ENCODE peak calls at places on chromosome 15, in ten cellular contexts. O is neuronal stem cell, T is stomach, P is esophagus squamous epithelium, C is dorsolateral prefrontal cortex, N is heart right ventricle, J is fibroblast of pulmonary artery, M is right lobe of liver, U is tibial artery, Z is neural progenitor cell. L is an unnamed sample.
A peak's percentile ranks its signal among the peaks of the same experiment; 100 is the strongest.

GRCh38 chr15:21261965-21262850 is 178.1 kb downstream of the POTEB3 start:
- DNase-seq in O (no peak), T (no peak), P (no peak), C (peak; percentile 49), N (peak; percentile 18), J (no peak), M (peak; percentile 28), U (no peak), Z (no peak), L (no peak)

GRCh38 chr15:29056839-29057450 is 171.2 kb downstream of the APBA2 start:
- DNase-seq in O (no peak), T (no peak), P (no peak), C (no peak), N (no peak), J (no peak), M (no peak), U (no peak), Z (no peak), L (no peak)

GRCh38 chr15:60799885-60800728 is 321.2 kb upstream of the ICE2 start:
- DNase-seq in O (no peak), T (no peak), P (no peak), C (no peak), N (no peak), J (no peak), M (no peak), U (no peak), Z (no peak), L (no peak)

GRCh38 chr15:37931321-37931720 is 3.1 kb upstream of the TMCO5A start:
- DNase-seq in O (no peak), T (no peak), P (no peak), C (no peak), N (no peak), J (peak; percentile 16), M (no peak), U (no peak), Z (no peak), L (no peak)

GRCh38 chr15:51536965-51537574 is 85.5 kb downstream of the DMXL2 start:
- DNase-seq in O (no peak), T (no peak), P (no peak), C (no peak), N (no peak), J (peak; percentile 59), M (no peak), U (no peak), Z (peak; percentile 8), L (peak; percentile 11)

GRCh38 chr15:67611803-67612369 is 69.4 kb downstream of the MAP2K5 start:
- DNase-seq in O (no peak), T (no peak), P (no peak), C (no peak), N (no peak), J (peak; percentile 52), M (no peak), U (no peak), Z (no peak), L (no peak)

GRCh38 chr15:42286445-42287029 is 13.3 kb upstream of the TMEM87A start:
- DNase-seq in O (no peak), T (no peak), P (no peak), C (no peak), N (no peak), J (peak; percentile 26), M (no peak), U (no peak), Z (no peak), L (no peak)

GRCh38 chr15:33311312-33311971 is 675 bp downstream of the RYR3 start:
- DNase-seq in O (peak; percentile 30), T (no peak), P (no peak), C (no peak), N (no peak), J (no peak), M (no peak), U (no peak), Z (peak; percentile 67), L (no peak)

GRCh38 chr15:72285927-72286516 is 13.7 kb upstream of the PARP6 start:
- DNase-seq in O (no peak), T (peak; percentile 72), P (no peak), C (no peak), N (peak; percentile 44), J (peak; percentile 54), M (peak; percentile 68), U (no peak), Z (peak; percentile 69), L (no peak)

GRCh38 chr15:98946301-98947255 is 61.0 kb downstream of the PGPEP1L start:
- DNase-seq in O (no peak), T (no peak), P (no peak), C (no peak), N (peak; percentile 60), J (no peak), M (peak; percentile 54), U (peak; percentile 70), Z (no peak), L (no peak)

GRCh38 chr15:90413411-90414379 is 25.7 kb downstream of the IQGAP1 start:
- DNase-seq in O (no peak), T (no peak), P (no peak), C (no peak), N (no peak), J (peak; percentile 72), M (no peak), U (no peak), Z (no peak), L (no peak)

GRCh38 chr15:69031013-69032001 is 16.8 kb downstream of the NOX5 start:
- DNase-seq in O (peak; percentile 30), T (peak; percentile 41), P (no peak), C (no peak), N (peak; percentile 52), J (peak; percentile 36), M (peak; percentile 48), U (no peak), Z (peak; percentile 82), L (no peak)

GRCh38 chr15:96330450-96331140 is at the start of gene NR2F2:
- DNase-seq in O (peak; percentile 98), T (peak; percentile 98), P (peak; percentile 47), C (no peak), N (peak; percentile 94), J (peak; percentile 99), M (peak; percentile 97), U (peak; percentile 98), Z (peak; percentile 100), L (peak; percentile 95)

GRCh38 chr15:85667491-85668424 is 127.0 kb downstream of the KLHL25 start:
- DNase-seq in O (no peak), T (no peak), P (no peak), C (no peak), N (no peak), J (peak; percentile 99), M (no peak), U (peak; percentile 67), Z (no peak), L (peak; percentile 95)

GRCh38 chr15:98647026-98647773 is 1.1 kb upstream of the IGF1R start:
- DNase-seq in O (peak; percentile 88), T (peak; percentile 66), P (no peak), C (no peak), N (peak; percentile 74), J (peak; percentile 53), M (peak; percentile 68), U (no peak), Z (peak; percentile 95), L (no peak)

GRCh38 chr15:43218908-43219706 is 1.7 kb downstream of the EPB42 start:
- DNase-seq in O (peak; percentile 44), T (no peak), P (no peak), C (no peak), N (no peak), J (peak; percentile 19), M (no peak), U (no peak), Z (peak; percentile 86), L (no peak)

GRCh38 chr15:91136386-91136923 is 36.4 kb downstream of the SV2B start:
- DNase-seq in O (no peak), T (no peak), P (no peak), C (no peak), N (no peak), J (no peak), M (no peak), U (no peak), Z (no peak), L (no peak)

DNA sequence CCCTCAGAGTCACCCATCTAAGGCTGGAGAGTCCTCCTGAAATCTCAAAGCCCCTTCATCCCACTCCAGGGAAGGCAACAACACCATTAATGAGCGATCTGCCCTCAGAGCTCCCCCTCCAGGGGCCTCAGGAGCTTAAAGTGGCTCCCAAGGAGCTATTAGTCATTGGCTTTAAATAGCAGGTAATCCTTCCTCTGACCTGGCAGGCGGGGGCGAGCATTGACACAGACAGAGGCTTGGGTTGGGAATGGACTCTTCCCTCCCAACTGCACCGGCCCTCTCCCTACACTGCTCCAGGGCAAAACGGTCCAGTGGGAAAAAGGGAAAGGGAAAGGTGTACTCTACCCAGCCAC is 1.4 kb downstream of the MFGE8 start:
- DNase-seq in O (no peak), T (no peak), P (no peak), C (no peak), N (peak; percentile 52), J (no peak), M (no peak), U (no peak), Z (peak; percentile 68), L (no peak)
- H3K4me3 ChIP-seq in O (peak overlapping the region; percentile 73), T (peak overlapping the region; percentile 54), P (peak overlapping the region; percentile 72), C (peak overlapping the region; percentile 79), N (peak overlapping the region; percentile 71), J (peak overlapping the region; percentile 88), M (no peak overlapping the region), U (peak overlapping the region; percentile 80), Z (peak overlapping the region; percentile 68), L (peak overlapping the region; percentile 74)

DNA sequence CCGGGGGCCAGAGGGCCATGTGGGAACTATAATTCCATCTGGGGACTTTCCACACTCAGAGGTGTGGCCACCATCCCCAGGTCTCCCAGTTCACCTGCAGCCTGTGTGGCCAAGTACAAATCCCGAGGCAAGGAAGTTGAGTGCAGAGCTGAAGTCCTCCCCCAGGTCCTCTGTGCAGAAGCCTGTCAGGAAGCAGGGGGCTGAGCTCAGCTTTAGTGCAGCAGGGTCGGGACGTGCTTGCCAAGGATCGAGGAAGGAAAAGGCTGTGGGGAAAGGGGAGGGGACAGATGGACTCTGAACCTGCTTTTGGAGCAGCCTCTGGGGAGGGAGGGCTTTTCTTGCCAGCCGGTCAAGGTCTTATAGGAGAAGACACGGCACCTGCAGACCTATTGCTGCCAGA is 67.7 kb downstream of the CHRNA7 start:
- DNase-seq in O (no peak), T (no peak), P (no peak), C (no peak), N (no peak), J (no peak), M (no peak), U (no peak), Z (no peak), L (no peak)
- H3K4me3 ChIP-seq in O (no peak overlapping the region), T (no peak overlapping the region), P (no peak overlapping the region), C (no peak overlapping the region), N (no peak overlapping the region), J (no peak overlapping the region), M (no peak overlapping the region), U (no peak overlapping the region), Z (no peak overlapping the region), L (no peak overlapping the region)

DNA sequence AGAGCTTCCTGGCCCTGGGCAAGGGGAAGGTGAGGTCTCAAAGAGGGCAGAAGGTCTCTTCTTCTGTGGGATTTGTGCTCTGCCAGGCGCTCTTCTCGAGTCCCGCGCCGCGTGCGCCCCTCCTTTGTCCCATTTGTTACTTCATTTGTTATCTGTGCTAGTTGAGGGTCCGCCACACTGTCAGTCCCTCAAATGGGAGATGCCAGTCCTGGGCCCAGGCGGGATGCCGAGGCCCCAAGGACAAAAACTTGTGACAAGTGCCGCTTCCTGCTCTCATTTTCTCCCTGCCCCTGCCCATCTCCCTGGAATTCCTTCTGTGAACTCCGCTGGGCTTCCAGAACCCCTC is 1.5 kb downstream of the ST8SIA2 start:
- DNase-seq in O (no peak), T (no peak), P (no peak), C (no peak), N (no peak), J (no peak), M (no peak), U (no peak), Z (peak; percentile 31), L (no peak)
- H3K4me3 ChIP-seq in O (peak overlapping the region; percentile 77), T (no peak overlapping the region), P (no peak overlapping the region), C (peak overlapping the region; percentile 54), N (peak overlapping the region; percentile 64), J (no peak overlapping the region), M (no peak overlapping the region), U (no peak overlapping the region), Z (peak overlapping the region; percentile 88), L (peak overlapping the region; percentile 64)

GRCh38 chr15:79897701-79898113 is 893 bp upstream of the MTHFS start:
- DNase-seq in O (no peak), T (no peak), P (no peak), C (no peak), N (no peak), J (no peak), M (no peak), U (no peak), Z (no peak), L (no peak)
- H3K4me3 ChIP-seq in O (no peak overlapping the region), T (peak overlapping the region; percentile 85), P (no peak overlapping the region), C (peak overlapping the region; percentile 80), N (peak overlapping the region; percentile 83), J (no peak overlapping the region), M (peak overlapping the region; percentile 87), U (peak overlapping the region; percentile 73), Z (peak overlapping the region; percentile 73), L (no peak overlapping the region)